ENCODE peak calls at places on chromosomes 2 and 18, in ten cellular contexts. One of them, this sample, is unnamed.

GRCh38 chr18:3061581-3062416 is 48.9 kb upstream of the LPIN2 start:
- DNase-seq in hepatocyte: no peak
- DNase-seq in CD4-positive, CD25-positive, alpha-beta regulatory T cell: peak; percentile 51
- DNase-seq in BE2C: no peak
- DNase-seq in psoas muscle: no peak
- DNase-seq in astrocyte: no peak
- DNase-seq in thoracic aorta: no peak
- DNase-seq in HCT116: no peak
- DNase-seq in left ventricle myocardium inferior: no peak
- DNase-seq in fibroblast of lung: no peak
- DNase-seq in this sample: no peak

GRCh38 chr2:197883354-197884032 is 79.1 kb downstream of the PLCL1 start:
- DNase-seq in psoas muscle: no peak
- DNase-seq in CD4-positive, CD25-positive, alpha-beta regulatory T cell: no peak
- DNase-seq in astrocyte: peak; percentile 76
- DNase-seq in thoracic aorta: no peak
- DNase-seq in left ventricle myocardium inferior: no peak
- DNase-seq in hepatocyte: no peak
- DNase-seq in HCT116: no peak
- DNase-seq in BE2C: no peak
- DNase-seq in fibroblast of lung: peak; percentile 56
- DNase-seq in this sample: no peak

GRCh38 chr2:231717281-231718180 is 9.2 kb downstream of the PTMA start:
- DNase-seq in hepatocyte: no peak
- DNase-seq in CD4-positive, CD25-positive, alpha-beta regulatory T cell: peak; percentile 30
- DNase-seq in thoracic aorta: no peak
- DNase-seq in HCT116: peak; percentile 64
- DNase-seq in fibroblast of lung: no peak
- DNase-seq in psoas muscle: peak; percentile 59
- DNase-seq in astrocyte: peak; percentile 67
- DNase-seq in BE2C: peak; percentile 90
- DNase-seq in left ventricle myocardium inferior: no peak
- DNase-seq in this sample: no peak

GRCh38 chr2:174438146-174438886 is 42.8 kb downstream of the SCRN3 start:
- DNase-seq in hepatocyte: no peak
- DNase-seq in psoas muscle: peak; percentile 69
- DNase-seq in HCT116: no peak
- DNase-seq in left ventricle myocardium inferior: peak; percentile 56
- DNase-seq in fibroblast of lung: no peak
- DNase-seq in CD4-positive, CD25-positive, alpha-beta regulatory T cell: no peak
- DNase-seq in BE2C: no peak
- DNase-seq in thoracic aorta: peak; percentile 20
- DNase-seq in astrocyte: no peak
- DNase-seq in this sample: no peak

GRCh38 chr2:162582357-162582798 is 238.4 kb downstream of the GCA start:
- DNase-seq in left ventricle myocardium inferior: no peak
- DNase-seq in CD4-positive, CD25-positive, alpha-beta regulatory T cell: no peak
- DNase-seq in psoas muscle: no peak
- DNase-seq in fibroblast of lung: no peak
- DNase-seq in hepatocyte: peak; percentile 62
- DNase-seq in thoracic aorta: no peak
- DNase-seq in astrocyte: peak; percentile 36
- DNase-seq in HCT116: no peak
- DNase-seq in BE2C: peak; percentile 3
- DNase-seq in this sample: no peak

GRCh38 chr18:67218556-67218955 is 298.0 kb downstream of the DSEL start:
- DNase-seq in HCT116: no peak
- DNase-seq in psoas muscle: no peak
- DNase-seq in CD4-positive, CD25-positive, alpha-beta regulatory T cell: no peak
- DNase-seq in left ventricle myocardium inferior: no peak
- DNase-seq in BE2C: no peak
- DNase-seq in thoracic aorta: no peak
- DNase-seq in hepatocyte: no peak
- DNase-seq in astrocyte: no peak
- DNase-seq in fibroblast of lung: no peak
- DNase-seq in this sample: no peak

GRCh38 chr18:49459404-49460171 is 857 bp downstream of the DYM start:
- DNase-seq in thoracic aorta: no peak
- DNase-seq in left ventricle myocardium inferior: no peak
- DNase-seq in fibroblast of lung: no peak
- DNase-seq in psoas muscle: no peak
- DNase-seq in astrocyte: peak; percentile 13
- DNase-seq in HCT116: no peak
- DNase-seq in CD4-positive, CD25-positive, alpha-beta regulatory T cell: peak; percentile 47
- DNase-seq in hepatocyte: no peak
- DNase-seq in BE2C: no peak
- DNase-seq in this sample: no peak

GRCh38 chr2:1945837-1946236 is 201.5 kb upstream of the PXDN start:
- DNase-seq in fibroblast of lung: no peak
- DNase-seq in HCT116: no peak
- DNase-seq in psoas muscle: no peak
- DNase-seq in BE2C: no peak
- DNase-seq in astrocyte: no peak
- DNase-seq in thoracic aorta: no peak
- DNase-seq in hepatocyte: no peak
- DNase-seq in left ventricle myocardium inferior: no peak
- DNase-seq in CD4-positive, CD25-positive, alpha-beta regulatory T cell: no peak
- DNase-seq in this sample: no peak

GRCh38 chr2:18800240-18800971 is 211.0 kb upstream of the NT5C1B start:
- DNase-seq in BE2C: no peak
- DNase-seq in hepatocyte: peak; percentile 6
- DNase-seq in fibroblast of lung: no peak
- DNase-seq in CD4-positive, CD25-positive, alpha-beta regulatory T cell: no peak
- DNase-seq in psoas muscle: no peak
- DNase-seq in thoracic aorta: no peak
- DNase-seq in HCT116: no peak
- DNase-seq in astrocyte: no peak
- DNase-seq in left ventricle myocardium inferior: no peak
- DNase-seq in this sample: no peak
- H3K27me3 ChIP-seq in BE2C: no peaks in the 10 kb centered on the region
- H3K27me3 ChIP-seq in hepatocyte: no peaks in the 10 kb centered on the region
- H3K27me3 ChIP-seq in fibroblast of lung: no peaks in the 10 kb centered on the region
- H3K27me3 ChIP-seq in CD4-positive, CD25-positive, alpha-beta regulatory T cell: no peaks in the 10 kb centered on the region
- H3K27me3 ChIP-seq in psoas muscle: no peaks in the 10 kb centered on the region
- H3K27me3 ChIP-seq in thoracic aorta: no peaks in the 10 kb centered on the region
- H3K27me3 ChIP-seq in HCT116: peaks cover 9% of the 10 kb centered on the region
- H3K27me3 ChIP-seq in astrocyte: no peaks in the 10 kb centered on the region
- H3K27me3 ChIP-seq in left ventricle myocardium inferior: no peaks in the 10 kb centered on the region
- H3K27me3 ChIP-seq in this sample: no peaks in the 10 kb centered on the region

DNA sequence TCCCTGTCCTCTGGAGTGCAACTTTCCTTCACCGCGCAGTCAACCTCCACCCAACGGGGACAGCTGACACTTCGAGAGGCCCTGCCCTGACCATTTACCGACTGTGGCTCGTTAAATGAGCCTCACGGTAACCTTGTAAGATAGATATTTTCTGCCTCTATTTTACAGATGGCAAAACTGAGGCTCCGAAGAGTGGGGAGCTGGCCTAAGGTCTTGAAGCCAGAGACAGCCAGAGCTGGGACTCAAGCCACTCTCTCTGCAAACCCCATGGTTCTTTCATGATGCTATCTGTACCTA is 5.6 kb upstream of the CYS1 start:
- DNase-seq in fibroblast of lung: no peak
- DNase-seq in HCT116: no peak
- DNase-seq in BE2C: no peak
- DNase-seq in hepatocyte: no peak
- DNase-seq in CD4-positive, CD25-positive, alpha-beta regulatory T cell: no peak
- DNase-seq in left ventricle myocardium inferior: no peak
- DNase-seq in psoas muscle: no peak
- DNase-seq in astrocyte: no peak
- DNase-seq in thoracic aorta: no peak
- DNase-seq in this sample: no peak
- H3K27me3 ChIP-seq in fibroblast of lung: peaks cover 34% of the 10 kb centered on the region
- H3K27me3 ChIP-seq in HCT116: peaks cover 2% of the 10 kb centered on the region
- H3K27me3 ChIP-seq in BE2C: peaks cover 55% of the 10 kb centered on the region
- H3K27me3 ChIP-seq in hepatocyte: peaks cover 31% of the 10 kb centered on the region
- H3K27me3 ChIP-seq in CD4-positive, CD25-positive, alpha-beta regulatory T cell: peaks cover 40% of the 10 kb centered on the region
- H3K27me3 ChIP-seq in left ventricle myocardium inferior: peaks cover 84% of the 10 kb centered on the region
- H3K27me3 ChIP-seq in psoas muscle: no peaks in the 10 kb centered on the region
- H3K27me3 ChIP-seq in astrocyte: peaks cover 38% of the 10 kb centered on the region
- H3K27me3 ChIP-seq in thoracic aorta: no peaks in the 10 kb centered on the region
- H3K27me3 ChIP-seq in this sample: no peaks in the 10 kb centered on the region

GRCh38 chr2:871175-871727 is 79.4 kb upstream of the SNTG2 start:
- DNase-seq in CD4-positive, CD25-positive, alpha-beta regulatory T cell: no peak
- DNase-seq in astrocyte: no peak
- DNase-seq in hepatocyte: no peak
- DNase-seq in left ventricle myocardium inferior: no peak
- DNase-seq in HCT116: no peak
- DNase-seq in thoracic aorta: no peak
- DNase-seq in fibroblast of lung: no peak
- DNase-seq in BE2C: no peak
- DNase-seq in psoas muscle: no peak
- DNase-seq in this sample: no peak
- H3K27me3 ChIP-seq in CD4-positive, CD25-positive, alpha-beta regulatory T cell: no peaks in the 10 kb centered on the region
- H3K27me3 ChIP-seq in astrocyte: no peaks in the 10 kb centered on the region
- H3K27me3 ChIP-seq in hepatocyte: no peaks in the 10 kb centered on the region
- H3K27me3 ChIP-seq in left ventricle myocardium inferior: peaks cover 83% of the 10 kb centered on the region
- H3K27me3 ChIP-seq in HCT116: peaks cover 20% of the 10 kb centered on the region
- H3K27me3 ChIP-seq in thoracic aorta: no peaks in the 10 kb centered on the region
- H3K27me3 ChIP-seq in fibroblast of lung: no peaks in the 10 kb centered on the region
- H3K27me3 ChIP-seq in BE2C: no peaks in the 10 kb centered on the region
- H3K27me3 ChIP-seq in psoas muscle: no peaks in the 10 kb centered on the region
- H3K27me3 ChIP-seq in this sample: no peaks in the 10 kb centered on the region

GRCh38 chr18:11268691-11269686 is 119.6 kb upstream of the PIEZO2 start:
- DNase-seq in psoas muscle: no peak
- DNase-seq in fibroblast of lung: peak; percentile 88
- DNase-seq in left ventricle myocardium inferior: no peak
- DNase-seq in hepatocyte: peak; percentile 27
- DNase-seq in CD4-positive, CD25-positive, alpha-beta regulatory T cell: no peak
- DNase-seq in thoracic aorta: no peak
- DNase-seq in HCT116: no peak
- DNase-seq in BE2C: no peak
- DNase-seq in astrocyte: no peak
- DNase-seq in this sample: no peak

GRCh38 chr18:11274144-11274762 is 124.9 kb upstream of the PIEZO2 start:
- DNase-seq in CD4-positive, CD25-positive, alpha-beta regulatory T cell: no peak
- DNase-seq in astrocyte: no peak
- DNase-seq in left ventricle myocardium inferior: no peak
- DNase-seq in thoracic aorta: no peak
- DNase-seq in fibroblast of lung: no peak
- DNase-seq in hepatocyte: peak; percentile 28
- DNase-seq in HCT116: no peak
- DNase-seq in BE2C: no peak
- DNase-seq in psoas muscle: no peak
- DNase-seq in this sample: no peak

GRCh38 chr18:11276678-11277077 is 127.3 kb upstream of the PIEZO2 start:
- DNase-seq in left ventricle myocardium inferior: no peak
- DNase-seq in fibroblast of lung: no peak
- DNase-seq in HCT116: no peak
- DNase-seq in astrocyte: no peak
- DNase-seq in CD4-positive, CD25-positive, alpha-beta regulatory T cell: no peak
- DNase-seq in psoas muscle: no peak
- DNase-seq in BE2C: no peak
- DNase-seq in hepatocyte: no peak
- DNase-seq in thoracic aorta: no peak
- DNase-seq in this sample: no peak

DNA sequence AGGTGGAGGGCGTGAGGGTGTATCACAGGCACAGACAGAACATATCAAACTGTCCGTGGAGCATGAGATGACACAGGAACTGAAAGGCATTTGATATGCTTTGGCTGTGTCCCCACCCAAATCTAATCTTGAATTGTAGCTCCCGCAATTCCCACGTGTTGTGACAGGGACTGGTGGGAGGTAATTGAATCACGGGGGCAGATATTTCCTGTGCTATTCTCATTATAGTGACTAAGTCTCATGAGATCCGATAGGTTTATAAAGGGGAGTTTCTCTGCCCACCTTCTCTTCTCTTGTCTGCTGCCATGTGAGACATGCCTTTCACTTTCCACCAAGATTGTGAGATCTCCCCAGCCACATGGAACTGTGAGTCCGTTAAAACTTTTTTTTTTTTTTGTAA is 123.1 kb upstream of the PIEZO2 start:
- DNase-seq in psoas muscle: no peak
- DNase-seq in astrocyte: no peak
- DNase-seq in BE2C: no peak
- DNase-seq in CD4-positive, CD25-positive, alpha-beta regulatory T cell: no peak
- DNase-seq in fibroblast of lung: no peak
- DNase-seq in thoracic aorta: no peak
- DNase-seq in HCT116: no peak
- DNase-seq in hepatocyte: no peak
- DNase-seq in left ventricle myocardium inferior: no peak
- DNase-seq in this sample: no peak
- H3K27me3 ChIP-seq in psoas muscle: no peaks in the 10 kb centered on the region
- H3K27me3 ChIP-seq in astrocyte: no peaks in the 10 kb centered on the region
- H3K27me3 ChIP-seq in BE2C: no peaks in the 10 kb centered on the region
- H3K27me3 ChIP-seq in CD4-positive, CD25-positive, alpha-beta regulatory T cell: no peaks in the 10 kb centered on the region
- H3K27me3 ChIP-seq in fibroblast of lung: no peaks in the 10 kb centered on the region
- H3K27me3 ChIP-seq in thoracic aorta: no peaks in the 10 kb centered on the region
- H3K27me3 ChIP-seq in HCT116: no peaks in the 10 kb centered on the region
- H3K27me3 ChIP-seq in hepatocyte: no peaks in the 10 kb centered on the region
- H3K27me3 ChIP-seq in left ventricle myocardium inferior: peaks cover 2% of the 10 kb centered on the region
- H3K27me3 ChIP-seq in this sample: no peaks in the 10 kb centered on the region